ENCODE peak calls at places on chromosome 6, in seven cellular contexts. Z is B cell, S is activated B cell treated with CpG ODN at 0.5 μM for 24 hours, E is left lung, A is prostate gland, Y is A673, G is AG04450. V is an unnamed sample.

GRCh38 chr6:7747016-7747415 is 21.1 kb downstream of the BMP6 start:
- DNase-seq in Z (no peak), S (no peak), E (no peak), A (no peak), Y (no peak), G (no peak), V (no peak)

GRCh38 chr6:87914637-87915395 is 132.8 kb upstream of the SPACA1 start:
- DNase-seq in Z (no peak), S (no peak), E (no peak), A (no peak), Y (no peak), G (no peak), V (no peak)

GRCh38 chr6:165762125-165762524 is 99.1 kb upstream of the PDE10A start:
- DNase-seq in Z (no peak), S (no peak), E (no peak), A (no peak), Y (no peak), G (no peak), V (no peak)

GRCh38 chr6:7268362-7269310 is 44.4 kb downstream of the SSR1 start:
- DNase-seq in Z (no peak), S (no peak), E (peak), A (no peak), Y (no peak), G (no peak), V (no peak)

GRCh38 chr6:96816182-96816888 is 20.9 kb downstream of the GPR63 start:
- DNase-seq in Z (no peak), S (no peak), E (no peak), A (no peak), Y (no peak), G (no peak), V (no peak)

GRCh38 chr6:82712826-82713225 is 349.2 kb downstream of the TPBG start:
- DNase-seq in Z (no peak), S (no peak), E (no peak), A (no peak), Y (no peak), G (no peak), V (no peak)

GRCh38 chr6:699319-699718 is 6.4 kb upstream of the EXOC2 start:
- DNase-seq in Z (no peak), S (no peak), E (no peak), A (no peak), Y (no peak), G (no peak), V (no peak)

GRCh38 chr6:30813623-30814136 is 69.3 kb upstream of the IER3 start:
- DNase-seq in Z (no peak), S (no peak), E (no peak), A (no peak), Y (no peak), G (no peak), V (no peak)

GRCh38 chr6:40877362-40877761 is 161.7 kb downstream of the UNC5CL start:
- DNase-seq in Z (no peak), S (no peak), E (no peak), A (no peak), Y (no peak), G (no peak), V (no peak)

GRCh38 chr6:37675100-37675499 is 22.6 kb downstream of the MDGA1 start:
- DNase-seq in Z (no peak), S (no peak), E (no peak), A (no peak), Y (no peak), G (no peak), V (no peak)

GRCh38 chr6:38571721-38572120 is 68.0 kb downstream of the BTBD9 start:
- DNase-seq in Z (no peak), S (no peak), E (no peak), A (no peak), Y (no peak), G (no peak), V (no peak)

GRCh38 chr6:14286144-14286543 is 168.6 kb downstream of the CD83 start:
- DNase-seq in Z (no peak), S (no peak), E (no peak), A (no peak), Y (no peak), G (peak), V (no peak)

GRCh38 chr6:132491303-132491702 is 21.6 kb downstream of the STX7 start:
- DNase-seq in Z (no peak), S (no peak), E (no peak), A (no peak), Y (peak), G (no peak), V (no peak)

DNA sequence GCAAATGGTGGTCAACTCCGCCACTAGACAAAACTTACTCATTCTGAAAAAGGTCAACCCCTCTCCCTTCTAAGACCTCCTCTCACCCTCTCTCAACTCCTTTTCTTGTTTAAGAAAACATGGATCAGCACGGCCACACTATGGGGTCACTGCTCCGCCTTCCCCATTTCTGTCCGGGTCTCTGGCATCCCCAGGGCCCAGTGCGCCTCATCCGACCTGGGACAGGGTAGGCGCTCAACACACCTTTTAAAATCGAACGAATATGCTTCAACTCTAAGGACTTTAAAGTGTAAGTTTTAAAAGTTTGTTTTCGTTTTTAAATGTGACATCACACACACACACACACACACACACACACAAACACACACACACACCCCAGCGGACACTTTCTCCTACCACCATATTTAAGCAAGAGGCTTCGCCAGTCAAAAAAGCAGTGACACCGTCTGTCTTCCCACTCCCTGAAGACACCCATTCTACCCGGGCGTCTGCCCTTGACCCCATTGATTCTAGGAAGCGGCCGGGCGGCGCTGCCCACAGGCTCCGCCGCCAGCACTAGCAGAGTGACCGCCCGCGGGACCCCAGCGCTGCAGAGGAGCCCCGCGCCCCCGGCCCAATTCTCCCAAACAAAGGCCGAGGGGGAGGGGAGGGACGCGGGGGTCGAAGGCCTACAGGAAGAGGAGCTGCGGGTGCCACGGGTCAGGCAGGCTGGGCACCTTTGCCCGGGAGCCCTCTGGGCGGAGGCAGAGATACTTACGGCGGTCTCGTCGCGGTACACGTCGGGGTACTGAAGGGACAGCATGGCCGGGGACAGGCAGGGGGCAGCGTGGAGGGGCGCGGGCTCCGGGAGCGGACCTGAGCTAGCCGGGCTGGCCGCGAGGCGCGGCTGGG is 547 bp downstream of the PREP start:
- DNase-seq in Z (no peak), S (no peak), E (no peak), A (peak), Y (peak), G (no peak), V (no peak)
- TF ChIP-seq CTCF in Z (no peak), S (no peak), E (no peak), A (no peak), Y (no peak), G (peak), V (no peak)

GRCh38 chr6:152232494-152233151 is 404.5 kb downstream of the SYNE1 start:
- DNase-seq in Z (no peak), S (no peak), E (no peak), A (no peak), Y (peak), G (no peak), V (no peak)
- TF ChIP-seq CTCF in Z (no peak), S (no peak), E (no peak), A (no peak), Y (peak), G (peak), V (no peak)

GRCh38 chr6:44004625-44005506 is 122.4 kb downstream of the MRPL14 start:
- DNase-seq in Z (no peak), S (no peak), E (peak), A (no peak), Y (peak), G (no peak), V (no peak)

GRCh38 chr6:44006872-44007303 is 120.4 kb downstream of the MRPL14 start:
- DNase-seq in Z (no peak), S (no peak), E (peak), A (no peak), Y (no peak), G (no peak), V (no peak)

GRCh38 chr6:44005507-44005903 is 121.7 kb downstream of the MRPL14 start:
- DNase-seq in Z (no peak), S (no peak), E (no peak), A (no peak), Y (no peak), G (no peak), V (no peak)

GRCh38 chr6:44007818-44008660 is 119.2 kb downstream of the MRPL14 start:
- DNase-seq in Z (no peak), S (no peak), E (no peak), A (no peak), Y (no peak), G (no peak), V (no peak)

DNA sequence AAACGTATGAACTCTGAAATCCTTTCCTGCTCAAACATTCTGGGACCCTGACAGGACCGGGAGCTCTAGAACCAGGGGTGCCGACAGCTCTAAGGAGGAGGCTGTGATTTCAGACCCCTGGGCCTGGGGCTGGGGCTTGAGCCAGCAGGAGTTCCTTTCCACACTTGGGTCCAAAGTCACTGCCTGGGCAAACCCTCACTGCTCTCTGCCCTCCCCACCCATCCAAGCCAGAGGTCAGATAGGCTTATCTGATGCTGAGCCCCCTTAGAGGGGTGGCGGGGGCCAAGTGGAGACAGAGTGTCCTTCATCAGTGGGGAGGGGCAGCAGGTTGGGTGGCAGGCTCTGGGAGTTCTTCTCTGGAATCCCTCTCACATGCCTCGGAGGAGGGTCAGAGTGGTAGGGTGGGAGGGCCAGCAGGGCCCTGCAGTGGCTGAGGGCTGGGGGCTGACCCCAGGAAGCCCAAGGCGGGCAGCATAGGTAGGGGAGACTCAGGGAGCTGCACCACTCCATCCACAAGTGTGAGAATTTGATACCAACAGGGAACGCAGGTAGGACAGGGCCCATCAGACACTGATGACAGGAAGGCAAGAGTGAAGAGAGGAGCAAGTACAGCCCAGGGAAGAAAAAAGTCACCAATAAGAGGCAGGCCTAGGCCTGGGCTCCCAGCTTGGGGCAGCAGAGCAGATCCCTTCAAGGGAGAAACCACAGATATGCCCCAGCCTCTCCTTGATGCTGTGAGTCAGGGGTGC is 121.0 kb downstream of the MRPL14 start:
- DNase-seq in Z (no peak), S (no peak), E (peak), A (no peak), Y (no peak), G (no peak), V (no peak)
- TF ChIP-seq CTCF in Z (no peak), S (no peak), E (no peak), A (no peak), Y (no peak), G (no peak), V (no peak)

GRCh38 chr6:33853736-33854135 is 49.9 kb upstream of the MLN start:
- DNase-seq in Z (no peak), S (no peak), E (no peak), A (no peak), Y (no peak), G (no peak), V (no peak)

GRCh38 chr6:33850294-33850693 is 46.5 kb upstream of the MLN start:
- DNase-seq in Z (no peak), S (no peak), E (no peak), A (no peak), Y (no peak), G (no peak), V (no peak)

GRCh38 chr6:33850869-33851541 is 47.2 kb upstream of the MLN start:
- DNase-seq in Z (no peak), S (no peak), E (no peak), A (no peak), Y (no peak), G (no peak), V (peak)

GRCh38 chr6:33853026-33853425 is 49.2 kb upstream of the MLN start:
- DNase-seq in Z (no peak), S (no peak), E (no peak), A (no peak), Y (no peak), G (no peak), V (no peak)

DNA sequence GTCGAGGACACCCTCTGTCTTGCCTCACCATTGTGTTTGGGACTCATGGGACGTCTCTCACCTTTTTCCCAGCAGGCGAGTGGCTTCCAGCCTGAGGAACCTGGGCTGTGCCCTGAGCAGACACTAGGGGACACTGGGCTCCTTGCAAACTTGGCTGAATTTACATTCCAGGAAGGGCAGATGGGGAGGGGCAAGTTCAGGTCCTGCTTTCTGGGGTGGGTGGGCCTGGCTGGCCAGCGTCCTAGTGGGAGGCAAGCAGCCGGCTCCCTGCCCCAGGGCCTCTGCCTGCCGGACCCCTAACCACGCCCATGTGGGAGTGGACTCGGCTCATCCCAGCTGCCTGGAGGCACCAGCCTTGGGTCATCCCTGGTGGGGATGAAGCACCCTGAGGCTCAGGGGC is 48.2 kb upstream of the MLN start:
- DNase-seq in Z (no peak), S (no peak), E (no peak), A (no peak), Y (peak), G (no peak), V (no peak)
- TF ChIP-seq CTCF in Z (no peak), S (no peak), E (peak), A (no peak), Y (peak), G (peak), V (no peak)